ENCODE peak calls at places on chromosome 22, in eight cellular contexts. L, Y, F, T, C, M, U and H are unnamed samples.

GRCh38 chr22:37324340-37325023 is 42.2 kb downstream of the CYTH4 start:
- DNase-seq in L (no peak), Y (peak), F (no peak), T (no peak), C (no peak), M (peak), U (no peak), H (no peak)

GRCh38 chr22:42856865-42857704 is at the start of gene ARFGAP3:
- DNase-seq in L (peak), Y (peak), F (peak), T (peak), C (peak), M (peak), U (peak), H (peak)

GRCh38 chr22:48709976-48710375 is 1117.7 kb downstream of the BRD1 start:
- DNase-seq in L (no peak), Y (no peak), F (no peak), T (no peak), C (no peak), M (no peak), U (no peak), H (no peak)

GRCh38 chr22:49057910-49058309 is 769.8 kb downstream of the BRD1 start:
- DNase-seq in L (no peak), Y (no peak), F (no peak), T (no peak), C (no peak), M (no peak), U (no peak), H (no peak)

GRCh38 chr22:29872989-29873388 is 10.0 kb upstream of the MTMR3 start:
- DNase-seq in L (no peak), Y (no peak), F (no peak), T (no peak), C (no peak), M (no peak), U (no peak), H (no peak)

GRCh38 chr22:29167032-29167911 is 38.4 kb upstream of the EMID1 start:
- DNase-seq in L (no peak), Y (no peak), F (peak), T (no peak), C (no peak), M (no peak), U (no peak), H (peak)

GRCh38 chr22:26362471-26362870 is 66.6 kb upstream of the ASPHD2 start:
- DNase-seq in L (no peak), Y (no peak), F (no peak), T (no peak), C (no peak), M (no peak), U (no peak), H (no peak)

GRCh38 chr22:28014141-28015055 is 95.3 kb upstream of the PITPNB start:
- DNase-seq in L (no peak), Y (no peak), F (no peak), T (peak), C (no peak), M (peak), U (peak), H (no peak)

GRCh38 chr22:49882519-49883293 is 29.1 kb downstream of the ZBED4 start:
- DNase-seq in L (no peak), Y (peak), F (no peak), T (no peak), C (no peak), M (no peak), U (no peak), H (no peak)

GRCh38 chr22:46731246-46732040 is 6.6 kb downstream of the CERK start:
- DNase-seq in L (no peak), Y (no peak), F (no peak), T (peak), C (no peak), M (peak), U (no peak), H (no peak)

GRCh38 chr22:35645646-35646045 is 2.6 kb upstream of the APOL6 start:
- DNase-seq in L (no peak), Y (no peak), F (no peak), T (no peak), C (no peak), M (no peak), U (no peak), H (no peak)

GRCh38 chr22:20509344-20510047 is 2.1 kb downstream of the MED15 start:
- DNase-seq in L (no peak), Y (peak), F (no peak), T (no peak), C (peak), M (no peak), U (no peak), H (peak)

GRCh38 chr22:42856179-42856864 is 751 bp downstream of the ARFGAP3 start:
- DNase-seq in L (no peak), Y (peak), F (peak), T (peak), C (no peak), M (peak), U (peak), H (no peak)

GRCh38 chr22:49373289-49373666 is 454.4 kb downstream of the BRD1 start:
- DNase-seq in L (no peak), Y (no peak), F (no peak), T (no peak), C (no peak), M (no peak), U (no peak), H (no peak)

GRCh38 chr22:22536515-22536914 is 16.4 kb upstream of the ZNF280A start:
- DNase-seq in L (no peak), Y (no peak), F (no peak), T (no peak), C (no peak), M (no peak), U (no peak), H (no peak)

GRCh38 chr22:41915035-41915782 is at the start of gene SHISA8:
- DNase-seq in L (no peak), Y (no peak), F (peak), T (peak), C (no peak), M (peak), U (no peak), H (peak)

GRCh38 chr22:20033045-20033706 is 12.3 kb downstream of the TANGO2 start:
- DNase-seq in L (peak), Y (peak), F (no peak), T (peak), C (no peak), M (no peak), U (no peak), H (no peak)

GRCh38 chr22:43996170-43996980 is 27.7 kb upstream of the PARVB start:
- DNase-seq in L (no peak), Y (no peak), F (peak), T (peak), C (no peak), M (no peak), U (no peak), H (peak)

GRCh38 chr22:45007946-45008852 is 1.6 kb downstream of the PHF21B start:
- DNase-seq in L (no peak), Y (peak), F (peak), T (no peak), C (no peak), M (peak), U (peak), H (peak)

GRCh38 chr22:19990609-19991394 is 25.8 kb downstream of the ARVCF start:
- DNase-seq in L (no peak), Y (no peak), F (no peak), T (peak), C (no peak), M (no peak), U (no peak), H (no peak)

GRCh38 chr22:41237036-41237706 is 3.6 kb downstream of the CHADL start:
- DNase-seq in L (no peak), Y (no peak), F (no peak), T (no peak), C (no peak), M (no peak), U (no peak), H (no peak)

GRCh38 chr22:42317691-42318547 is 47.5 kb upstream of the TCF20 start:
- DNase-seq in L (peak), Y (peak), F (no peak), T (peak), C (no peak), M (no peak), U (peak), H (no peak)

GRCh38 chr22:16781764-16782329 is 43.4 kb downstream of the XKR3 start:
- DNase-seq in L (no peak), Y (no peak), F (no peak), T (no peak), C (no peak), M (no peak), U (no peak), H (no peak)

GRCh38 chr22:41526802-41527799 is 17.2 kb downstream of the POLR3H start:
- DNase-seq in L (no peak), Y (peak), F (peak), T (peak), C (no peak), M (peak), U (no peak), H (peak)

GRCh38 chr22:49705631-49706352 is 121.9 kb downstream of the BRD1 start:
- DNase-seq in L (no peak), Y (no peak), F (no peak), T (no peak), C (no peak), M (no peak), U (no peak), H (no peak)

GRCh38 chr22:23539135-23539838 is 40.8 kb downstream of the IGLL1 start:
- DNase-seq in L (peak), Y (peak), F (peak), T (peak), C (peak), M (peak), U (peak), H (peak)

GRCh38 chr22:28812491-28812890 is 12.1 kb upstream of the XBP1 start:
- DNase-seq in L (no peak), Y (no peak), F (no peak), T (no peak), C (no peak), M (no peak), U (no peak), H (no peak)

GRCh38 chr22:20388200-20388599 is 5.8 kb upstream of the ZNF74 start:
- DNase-seq in L (no peak), Y (no peak), F (no peak), T (no peak), C (no peak), M (no peak), U (no peak), H (no peak)

GRCh38 chr22:48779211-48779643 is 1048.4 kb downstream of the BRD1 start:
- DNase-seq in L (no peak), Y (no peak), F (no peak), T (no peak), C (no peak), M (no peak), U (no peak), H (no peak)

GRCh38 chr22:38204784-38205183 is 3.0 kb downstream of the MAFF start:
- DNase-seq in L (no peak), Y (no peak), F (peak), T (no peak), C (no peak), M (no peak), U (no peak), H (no peak)

GRCh38 chr22:23182289-23183106 is 2.2 kb downstream of the BCR start:
- DNase-seq in L (no peak), Y (peak), F (peak), T (no peak), C (no peak), M (peak), U (peak), H (peak)

GRCh38 chr22:32050678-32051515 is 7.8 kb downstream of the SLC5A1 start:
- DNase-seq in L (no peak), Y (no peak), F (peak), T (peak), C (peak), M (peak), U (no peak), H (peak)

GRCh38 chr22:30830907-30831306 is 136.2 kb downstream of the OSBP2 start:
- DNase-seq in L (no peak), Y (no peak), F (peak), T (no peak), C (no peak), M (no peak), U (no peak), H (no peak)

GRCh38 chr22:45426387-45426786 is 12.9 kb downstream of the RIBC2 start:
- DNase-seq in L (no peak), Y (no peak), F (no peak), T (no peak), C (no peak), M (no peak), U (no peak), H (no peak)

GRCh38 chr22:30538280-30538679 is 8.3 kb downstream of the SEC14L6 start:
- DNase-seq in L (no peak), Y (no peak), F (no peak), T (no peak), C (no peak), M (no peak), U (no peak), H (no peak)

GRCh38 chr22:45582955-45583320 is 80.3 kb downstream of the FBLN1 start:
- DNase-seq in L (no peak), Y (no peak), F (no peak), T (no peak), C (no peak), M (no peak), U (no peak), H (no peak)

GRCh38 chr22:46036558-46037408 is 59.8 kb upstream of the WNT7B start:
- DNase-seq in L (no peak), Y (no peak), F (no peak), T (peak), C (no peak), M (no peak), U (no peak), H (peak)